ENCODE peak calls at places on chromosome 2, in five cellular contexts. K is endothelial cell of umbilical vein, A is SK-N-SH, D is HepG2, Y is HCT116. P is an unnamed sample.

GRCh38 chr2:109175350-109175678 is 46.3 kb downstream of the SH3RF3 start:
- DNase-seq in A (no peak), Y (no peak), D (no peak), K (peak; percentile 37), P (no peak)

GRCh38 chr2:151927501-151928221 is 99.4 kb upstream of the ARL5A start:
- DNase-seq in D (no peak), K (no peak), Y (no peak), A (no peak), P (no peak)

GRCh38 chr2:56199492-56199891 is 15.7 kb downstream of the CCDC85A start:
- DNase-seq in A (no peak), Y (no peak), D (no peak), K (peak; percentile 10), P (no peak)

GRCh38 chr2:196274387-196274809 is 103.0 kb upstream of the STK17B start:
- DNase-seq in A (no peak), K (peak; percentile 64), D (no peak), Y (no peak), P (peak; percentile 42)

GRCh38 chr2:181943411-181944124 is 42.1 kb upstream of the PPP1R1C start:
- DNase-seq in Y (no peak), D (no peak), A (no peak), K (no peak), P (no peak)

GRCh38 chr2:183996825-183997823 is 601.2 kb upstream of the ZNF804A start:
- DNase-seq in A (peak; percentile 5), D (no peak), Y (no peak), K (no peak), P (no peak)

GRCh38 chr2:96792772-96793749 is 23.0 kb upstream of the CNNM3 start:
- DNase-seq in D (no peak), K (no peak), Y (no peak), A (no peak), P (no peak)

GRCh38 chr2:96873651-96874096 is 3.8 kb upstream of the SEMA4C start:
- DNase-seq in D (no peak), K (no peak), Y (no peak), A (no peak), P (no peak)

GRCh38 chr2:235505210-235505741 is 11.4 kb downstream of the AGAP1 start:
- DNase-seq in A (peak; percentile 53), D (peak; percentile 85), Y (no peak), K (peak; percentile 26), P (no peak)

GRCh38 chr2:47945036-47945781 is 38.9 kb upstream of the FBXO11 start:
- DNase-seq in A (no peak), D (no peak), Y (no peak), K (no peak), P (no peak)

GRCh38 chr2:54083440-54083839 is 32.0 kb upstream of the ACYP2 start:
- DNase-seq in K (no peak), D (no peak), A (no peak), Y (no peak), P (no peak)

GRCh38 chr2:29742641-29743040 is 178.7 kb downstream of the ALK start:
- DNase-seq in K (no peak), D (no peak), A (no peak), Y (no peak), P (no peak)

GRCh38 chr2:46325178-46325928 is 28.1 kb downstream of the EPAS1 start:
- DNase-seq in D (no peak), Y (no peak), A (no peak), K (peak; percentile 81), P (no peak)

GRCh38 chr2:57981369-57981768 is 65.2 kb upstream of the VRK2 start:
- DNase-seq in K (no peak), Y (no peak), A (no peak), D (no peak), P (no peak)

GRCh38 chr2:237860273-237860935 is 981 bp downstream of the RAMP1 start:
- DNase-seq in K (no peak), Y (no peak), D (no peak), A (peak; percentile 55), P (no peak)

GRCh38 chr2:237858294-237859081 is 935 bp upstream of the RAMP1 start:
- DNase-seq in Y (no peak), K (peak; percentile 60), A (peak; percentile 86), D (peak; percentile 78), P (peak; percentile 74)

GRCh38 chr2:237859082-237859433 is 365 bp upstream of the RAMP1 start:
- DNase-seq in K (no peak), D (no peak), Y (no peak), A (no peak), P (no peak)

GRCh38 chr2:237857791-237858190 is 1.6 kb upstream of the RAMP1 start:
- DNase-seq in K (no peak), D (no peak), A (no peak), Y (no peak), P (no peak)

DNA sequence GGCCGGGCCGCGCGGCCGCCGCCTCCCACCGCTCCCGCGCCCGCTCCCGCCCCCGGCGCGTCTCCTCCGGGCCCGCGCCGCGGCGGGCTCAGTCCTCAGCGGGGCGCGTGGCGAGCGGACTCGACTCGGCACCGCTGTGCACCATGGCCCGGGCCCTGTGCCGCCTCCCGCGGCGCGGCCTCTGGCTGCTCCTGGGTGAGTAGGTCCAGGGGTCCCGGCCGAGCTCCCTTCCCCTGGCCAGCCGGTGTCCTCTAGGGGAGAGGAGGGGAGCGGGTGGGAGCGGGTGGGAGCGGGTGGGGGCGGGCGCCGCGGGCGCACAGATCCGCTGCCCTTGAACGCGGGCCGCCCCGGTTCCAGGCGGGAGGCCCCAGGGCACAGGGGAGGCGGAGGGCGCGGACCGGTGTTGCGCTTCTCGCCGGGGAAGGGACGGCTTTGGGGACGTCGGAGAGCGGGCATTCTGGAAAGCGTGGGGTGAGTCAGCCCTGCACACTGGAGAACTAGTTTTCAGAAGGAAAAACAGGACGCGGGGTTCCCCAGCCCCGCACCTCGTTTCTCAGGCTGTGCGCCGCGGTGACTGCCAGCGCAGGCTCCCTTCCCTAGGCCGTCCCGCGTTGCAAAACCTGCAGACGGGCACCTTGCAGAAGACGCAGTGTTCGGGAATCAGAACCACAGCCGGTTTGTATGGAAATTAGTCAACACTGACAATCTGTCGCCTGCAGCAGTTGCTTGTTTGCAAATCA is at the start of gene RAMP1:
- DNase-seq in Y (no peak), D (no peak), K (no peak), A (peak; percentile 81), P (no peak)
- H3K4me3 ChIP-seq in Y (peak within 1 kb of the TSS; percentile 71), D (peak within 1 kb of the TSS; percentile 29), K (no peak within 1 kb of the TSS), A (peak within 1 kb of the TSS; percentile 55), P (no peak within 1 kb of the TSS)

GRCh38 chr2:95353055-95353575 is 49.4 kb upstream of the FAHD2A start:
- DNase-seq in Y (no peak), D (no peak), A (no peak), K (no peak), P (no peak)
- TF ChIP-seq MAX in Y (no peak), D (no peak), A (no peak), K (no peak), P (no peak)

DNA sequence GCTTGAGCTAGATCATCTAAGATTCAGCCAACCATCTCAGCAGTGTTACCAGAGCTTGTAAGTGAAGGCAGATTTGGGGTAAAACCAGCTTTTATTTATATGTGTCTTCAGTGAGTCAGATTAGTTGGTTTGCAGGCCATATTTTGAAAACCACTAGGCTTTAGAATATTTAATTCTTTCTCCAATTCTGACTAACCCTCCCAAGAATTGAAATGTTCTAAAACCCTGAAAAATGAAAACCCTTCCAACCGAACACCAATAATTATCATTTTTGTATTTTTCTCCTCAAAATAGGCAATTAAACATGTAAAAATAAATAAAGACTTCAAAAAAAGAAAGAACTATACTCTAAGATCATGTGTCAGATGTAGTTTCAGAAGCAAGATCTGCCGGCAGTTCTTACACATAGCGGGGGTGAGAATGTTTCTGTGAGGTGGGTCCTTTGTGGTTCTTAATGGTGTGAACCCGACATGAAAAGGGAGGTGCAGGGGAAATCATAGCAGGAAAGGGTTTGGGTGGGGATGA is 14.2 kb downstream of the PLEK start:
- DNase-seq in K (no peak), Y (no peak), A (no peak), D (no peak), P (no peak)
- H3K4me3 ChIP-seq in K (no peak overlapping the region), Y (no peak overlapping the region), A (no peak overlapping the region), D (no peak overlapping the region), P (no peak overlapping the region)

GRCh38 chr2:149507933-149508332 is 79.6 kb downstream of the MMADHC start:
- DNase-seq in Y (no peak), D (no peak), K (no peak), A (no peak), P (no peak)

GRCh38 chr2:149513461-149513860 is 74.1 kb downstream of the MMADHC start:
- DNase-seq in D (no peak), A (no peak), Y (no peak), K (no peak), P (no peak)
- TF ChIP-seq MAX in D (no peak), A (no peak), Y (no peak), K (no peak), P (no peak)

GRCh38 chr2:68660658-68661057 is 17.3 kb downstream of the PROKR1 start:
- DNase-seq in D (no peak), A (no peak), Y (no peak), K (no peak), P (peak; percentile 32)
- H3K4me3 ChIP-seq in D (no peak overlapping the region), A (no peak overlapping the region), Y (no peak overlapping the region), K (no peak overlapping the region), P (no peak overlapping the region)

GRCh38 chr2:231589656-231590055 is 3.0 kb upstream of the TEX44 start:
- DNase-seq in A (no peak), D (no peak), Y (no peak), K (no peak), P (no peak)
- TF ChIP-seq MAX in A (no peak), D (no peak), Y (no peak), K (no peak), P (no peak)

DNA sequence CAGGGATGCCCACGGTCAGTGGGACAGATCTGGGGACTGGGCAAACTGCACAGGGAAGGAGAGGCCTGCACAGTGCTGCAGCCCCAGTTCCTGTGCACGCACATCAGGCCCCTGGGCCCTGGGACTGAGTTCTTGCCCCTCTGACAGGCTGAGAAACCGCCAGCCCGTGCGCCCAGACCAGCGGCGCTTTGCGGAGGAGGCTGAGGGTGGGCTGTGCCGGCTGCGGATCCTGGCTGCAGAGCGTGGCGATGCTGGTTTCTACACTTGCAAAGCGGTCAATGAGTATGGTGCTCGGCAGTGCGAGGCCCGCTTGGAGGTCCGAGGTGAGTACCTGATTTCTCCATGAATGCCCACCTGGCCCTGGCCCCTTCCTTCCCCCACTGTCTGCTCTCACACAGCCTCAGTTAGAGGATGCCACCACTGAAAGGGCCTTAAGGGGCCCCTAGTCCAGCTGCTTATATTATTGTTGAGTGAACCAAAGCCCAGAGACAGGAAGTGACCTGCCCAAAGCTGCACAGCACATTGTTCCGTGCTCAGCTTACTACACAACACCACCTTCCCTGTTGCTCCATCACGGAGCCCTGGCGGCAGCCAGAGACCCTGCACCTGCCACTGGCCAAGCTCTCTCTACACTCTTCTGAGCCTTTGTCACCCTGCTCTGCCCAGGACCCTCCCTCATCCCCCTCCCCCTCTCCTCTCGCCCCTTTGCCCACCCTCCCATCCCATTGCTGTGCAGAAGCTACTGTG is 29.8 kb downstream of the SPEG start:
- DNase-seq in K (no peak), D (no peak), Y (no peak), A (no peak), P (no peak)
- H3K4me3 ChIP-seq in K (no peak overlapping the region), D (no peak overlapping the region), Y (no peak overlapping the region), A (no peak overlapping the region), P (no peak overlapping the region)

GRCh38 chr2:178392215-178392614 is 58.8 kb downstream of the PRKRA start:
- DNase-seq in Y (no peak), A (no peak), K (no peak), D (no peak), P (no peak)
- TF ChIP-seq MAX in Y (no peak), A (no peak), K (no peak), D (no peak), P (no peak)

P was measured in NB4.